ENCODE peak calls at places on chromosomes 13 and 19, in five cellular contexts. One of them, this sample, is unnamed.
A peak's percentile ranks its signal among the peaks of the same experiment; 100 is the strongest.

GRCh38 chr19:6811906-6812305 is 39.4 kb downstream of the VAV1 start:
- DNase-seq in suprapubic skin: no peak
- DNase-seq in Peyer's patch: no peak
- DNase-seq in endothelial cell of umbilical vein: peak; percentile 60
- DNase-seq in right lobe of liver: no peak
- DNase-seq in this sample: no peak

GRCh38 chr19:12035220-12036172 is at the start of gene ZNF433:
- DNase-seq in suprapubic skin: peak; percentile 98
- DNase-seq in Peyer's patch: peak; percentile 92
- DNase-seq in endothelial cell of umbilical vein: peak; percentile 76
- DNase-seq in right lobe of liver: peak; percentile 96
- DNase-seq in this sample: no peak

GRCh38 chr13:51158923-51159322 is 47.8 kb upstream of the C13orf42 start:
- DNase-seq in suprapubic skin: no peak
- DNase-seq in Peyer's patch: no peak
- DNase-seq in endothelial cell of umbilical vein: peak; percentile 9
- DNase-seq in right lobe of liver: no peak
- DNase-seq in this sample: no peak

GRCh38 chr13:45482571-45483173 is 17.9 kb downstream of the COG3 start:
- DNase-seq in suprapubic skin: no peak
- DNase-seq in Peyer's patch: no peak
- DNase-seq in endothelial cell of umbilical vein: peak; percentile 78
- DNase-seq in right lobe of liver: no peak
- DNase-seq in this sample: no peak

GRCh38 chr19:18197306-18197705 is 4.3 kb downstream of the MPV17L2 start:
- DNase-seq in suprapubic skin: no peak
- DNase-seq in Peyer's patch: no peak
- DNase-seq in endothelial cell of umbilical vein: no peak
- DNase-seq in right lobe of liver: no peak
- DNase-seq in this sample: no peak

GRCh38 chr13:77506874-77507273 is 28.6 kb upstream of the SCEL start:
- DNase-seq in suprapubic skin: no peak
- DNase-seq in Peyer's patch: no peak
- DNase-seq in endothelial cell of umbilical vein: peak; percentile 58
- DNase-seq in right lobe of liver: no peak
- DNase-seq in this sample: no peak

GRCh38 chr13:30690282-30691188 is 44.8 kb upstream of the ALOX5AP start:
- DNase-seq in suprapubic skin: peak; percentile 90
- DNase-seq in Peyer's patch: peak; percentile 56
- DNase-seq in endothelial cell of umbilical vein: no peak
- DNase-seq in right lobe of liver: no peak
- DNase-seq in this sample: no peak

GRCh38 chr19:51422053-51422448 is 4.6 kb upstream of the SIGLEC10 start:
- DNase-seq in suprapubic skin: peak; percentile 86
- DNase-seq in Peyer's patch: peak; percentile 87
- DNase-seq in endothelial cell of umbilical vein: peak; percentile 67
- DNase-seq in right lobe of liver: peak; percentile 90
- DNase-seq in this sample: peak; percentile 24

GRCh38 chr19:31141301-31141700 is 207.9 kb downstream of the TSHZ3 start:
- DNase-seq in suprapubic skin: no peak
- DNase-seq in Peyer's patch: no peak
- DNase-seq in endothelial cell of umbilical vein: no peak
- DNase-seq in right lobe of liver: no peak
- DNase-seq in this sample: no peak
- TF ChIP-seq POLR2A in suprapubic skin: no peak
- TF ChIP-seq POLR2A in Peyer's patch: no peak
- TF ChIP-seq POLR2A in endothelial cell of umbilical vein: no peak
- TF ChIP-seq POLR2A in right lobe of liver: no peak
- TF ChIP-seq POLR2A in this sample: no peak

GRCh38 chr13:50082426-50083283 is 67.4 kb downstream of the KCNRG start:
- DNase-seq in suprapubic skin: no peak
- DNase-seq in Peyer's patch: peak; percentile 90
- DNase-seq in endothelial cell of umbilical vein: peak; percentile 83
- DNase-seq in right lobe of liver: peak; percentile 90
- DNase-seq in this sample: no peak
- H3K27ac ChIP-seq in suprapubic skin: peak overlapping the region; percentile 75
- H3K27ac ChIP-seq in Peyer's patch: peak overlapping the region; percentile 96
- H3K27ac ChIP-seq in endothelial cell of umbilical vein: peak overlapping the region; percentile 33
- H3K27ac ChIP-seq in right lobe of liver: peak overlapping the region; percentile 88
- H3K27ac ChIP-seq in this sample: peak overlapping the region; percentile 95

DNA sequence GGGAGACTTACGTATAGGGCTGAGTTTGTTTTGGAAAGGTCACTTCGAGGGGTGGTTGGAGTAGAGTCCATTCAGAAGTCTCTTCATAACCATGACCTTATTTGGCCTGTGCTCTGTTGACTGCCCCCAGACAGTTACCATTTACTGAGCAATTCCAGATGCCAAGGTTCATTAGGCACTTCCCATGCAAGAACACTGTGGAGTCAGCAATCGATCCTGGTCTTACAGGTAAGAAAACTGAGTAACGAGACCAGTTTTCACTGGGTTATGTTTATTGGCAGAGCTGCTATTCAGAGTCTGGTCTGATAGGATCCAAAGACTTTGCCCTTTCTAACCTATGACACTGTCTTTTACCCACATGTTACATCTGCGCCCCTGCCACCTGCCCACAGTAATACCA is 134.7 kb downstream of the MTUS2 start:
- DNase-seq in suprapubic skin: no peak
- DNase-seq in Peyer's patch: no peak
- DNase-seq in endothelial cell of umbilical vein: no peak
- DNase-seq in right lobe of liver: peak; percentile 71
- DNase-seq in this sample: no peak
- H3K4me1 ChIP-seq in suprapubic skin: no peaks in the 10 kb centered on the region
- H3K4me1 ChIP-seq in Peyer's patch: no peaks in the 10 kb centered on the region
- H3K4me1 ChIP-seq in endothelial cell of umbilical vein: no peaks in the 10 kb centered on the region
- H3K4me1 ChIP-seq in right lobe of liver: peaks cover 10% of the 10 kb centered on the region
- H3K4me1 ChIP-seq in this sample: no peaks in the 10 kb centered on the region

GRCh38 chr19:10115392-10116084 is 4.0 kb downstream of the P2RY11 start:
- DNase-seq in suprapubic skin: no peak
- DNase-seq in Peyer's patch: no peak
- DNase-seq in endothelial cell of umbilical vein: no peak
- DNase-seq in right lobe of liver: no peak
- DNase-seq in this sample: no peak
- TF ChIP-seq POLR2A in suprapubic skin: no peak
- TF ChIP-seq POLR2A in Peyer's patch: no peak
- TF ChIP-seq POLR2A in endothelial cell of umbilical vein: peak; percentile 33
- TF ChIP-seq POLR2A in right lobe of liver: no peak
- TF ChIP-seq POLR2A in this sample: no peak

DNA sequence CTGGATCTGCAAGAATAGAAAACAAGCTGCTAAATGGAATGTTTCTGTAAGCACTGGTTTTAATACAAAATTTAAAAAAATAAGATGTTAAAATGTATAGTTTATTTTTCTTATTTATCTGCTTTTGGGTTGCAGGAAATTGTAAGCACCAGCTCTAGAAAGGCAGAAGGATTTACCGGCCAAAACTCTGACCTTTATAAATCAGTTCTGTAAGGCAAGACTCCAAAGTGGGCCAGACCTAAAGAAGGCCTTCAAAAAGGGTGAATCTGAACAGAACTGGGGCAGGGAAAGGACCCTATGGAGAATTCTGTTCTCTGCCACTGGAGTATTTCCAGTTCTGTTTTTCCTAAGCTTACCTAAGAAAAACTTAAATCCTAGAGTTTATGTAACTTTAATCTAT is 19.3 kb downstream of the ZNF100 start:
- DNase-seq in suprapubic skin: no peak
- DNase-seq in Peyer's patch: no peak
- DNase-seq in endothelial cell of umbilical vein: no peak
- DNase-seq in right lobe of liver: no peak
- DNase-seq in this sample: no peak
- H3K27ac ChIP-seq in suprapubic skin: no peak overlapping the region
- H3K27ac ChIP-seq in Peyer's patch: no peak overlapping the region
- H3K27ac ChIP-seq in endothelial cell of umbilical vein: no peak overlapping the region
- H3K27ac ChIP-seq in right lobe of liver: no peak overlapping the region
- H3K27ac ChIP-seq in this sample: no peak overlapping the region

GRCh38 chr19:55618426-55618825 is 5.9 kb downstream of the ZNF784 start:
- DNase-seq in suprapubic skin: no peak
- DNase-seq in Peyer's patch: no peak
- DNase-seq in endothelial cell of umbilical vein: no peak
- DNase-seq in right lobe of liver: no peak
- DNase-seq in this sample: no peak

GRCh38 chr19:55620410-55620809 is 4.0 kb downstream of the ZNF784 start:
- DNase-seq in suprapubic skin: no peak
- DNase-seq in Peyer's patch: no peak
- DNase-seq in endothelial cell of umbilical vein: no peak
- DNase-seq in right lobe of liver: no peak
- DNase-seq in this sample: no peak

GRCh38 chr19:55617426-55617825 is 6.9 kb downstream of the ZNF784 start:
- DNase-seq in suprapubic skin: no peak
- DNase-seq in Peyer's patch: no peak
- DNase-seq in endothelial cell of umbilical vein: peak; percentile 10
- DNase-seq in right lobe of liver: no peak
- DNase-seq in this sample: no peak

GRCh38 chr19:55620951-55621672 is 3.3 kb downstream of the ZNF784 start:
- DNase-seq in suprapubic skin: no peak
- DNase-seq in Peyer's patch: no peak
- DNase-seq in endothelial cell of umbilical vein: no peak
- DNase-seq in right lobe of liver: no peak
- DNase-seq in this sample: no peak

DNA sequence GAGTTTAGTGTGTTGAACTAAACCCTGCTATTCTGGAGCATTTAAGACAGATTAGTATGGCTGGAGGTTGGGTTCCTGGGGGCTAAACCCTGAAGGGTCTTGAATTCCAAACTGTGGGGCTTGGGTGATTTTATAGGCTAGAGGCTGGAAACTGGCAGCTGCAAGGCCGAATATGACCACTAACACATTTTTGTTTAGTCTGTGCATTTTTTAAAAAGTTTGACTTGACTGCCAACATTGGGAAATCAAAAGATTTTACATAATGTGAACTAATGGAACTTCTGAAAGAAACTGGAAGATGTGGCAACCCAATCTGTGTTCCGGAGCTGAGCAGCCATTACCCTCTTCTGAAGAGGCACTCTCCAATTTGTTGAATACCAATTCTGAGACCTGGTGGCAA is 5.1 kb downstream of the ZNF784 start:
- DNase-seq in suprapubic skin: no peak
- DNase-seq in Peyer's patch: no peak
- DNase-seq in endothelial cell of umbilical vein: no peak
- DNase-seq in right lobe of liver: no peak
- DNase-seq in this sample: no peak
- H3K4me1 ChIP-seq in suprapubic skin: peaks cover 9% of the 10 kb centered on the region
- H3K4me1 ChIP-seq in Peyer's patch: no peaks in the 10 kb centered on the region
- H3K4me1 ChIP-seq in endothelial cell of umbilical vein: peaks cover 2% of the 10 kb centered on the region
- H3K4me1 ChIP-seq in right lobe of liver: peaks cover 6% of the 10 kb centered on the region
- H3K4me1 ChIP-seq in this sample: peaks cover 4% of the 10 kb centered on the region

GRCh38 chr19:50402544-50403301 is 16.0 kb upstream of the SPIB start:
- DNase-seq in suprapubic skin: no peak
- DNase-seq in Peyer's patch: no peak
- DNase-seq in endothelial cell of umbilical vein: no peak
- DNase-seq in right lobe of liver: peak; percentile 43
- DNase-seq in this sample: no peak
- TF ChIP-seq POLR2A in suprapubic skin: no peak
- TF ChIP-seq POLR2A in Peyer's patch: no peak
- TF ChIP-seq POLR2A in endothelial cell of umbilical vein: no peak
- TF ChIP-seq POLR2A in right lobe of liver: no peak
- TF ChIP-seq POLR2A in this sample: no peak

GRCh38 chr19:33375760-33376159 is 2.3 kb downstream of the CEBPG start:
- DNase-seq in suprapubic skin: no peak
- DNase-seq in Peyer's patch: no peak
- DNase-seq in endothelial cell of umbilical vein: no peak
- DNase-seq in right lobe of liver: no peak
- DNase-seq in this sample: no peak

GRCh38 chr19:33376423-33376822 is 2.9 kb downstream of the CEBPG start:
- DNase-seq in suprapubic skin: no peak
- DNase-seq in Peyer's patch: no peak
- DNase-seq in endothelial cell of umbilical vein: peak; percentile 92
- DNase-seq in right lobe of liver: peak; percentile 85
- DNase-seq in this sample: no peak

GRCh38 chr19:33375156-33375744 is 1.7 kb downstream of the CEBPG start:
- DNase-seq in suprapubic skin: no peak
- DNase-seq in Peyer's patch: no peak
- DNase-seq in endothelial cell of umbilical vein: no peak
- DNase-seq in right lobe of liver: no peak
- DNase-seq in this sample: no peak

GRCh38 chr19:33373701-33374405 is at the start of gene CEBPG:
- DNase-seq in suprapubic skin: no peak
- DNase-seq in Peyer's patch: peak; percentile 54
- DNase-seq in endothelial cell of umbilical vein: peak; percentile 54
- DNase-seq in right lobe of liver: peak; percentile 65
- DNase-seq in this sample: no peak

DNA sequence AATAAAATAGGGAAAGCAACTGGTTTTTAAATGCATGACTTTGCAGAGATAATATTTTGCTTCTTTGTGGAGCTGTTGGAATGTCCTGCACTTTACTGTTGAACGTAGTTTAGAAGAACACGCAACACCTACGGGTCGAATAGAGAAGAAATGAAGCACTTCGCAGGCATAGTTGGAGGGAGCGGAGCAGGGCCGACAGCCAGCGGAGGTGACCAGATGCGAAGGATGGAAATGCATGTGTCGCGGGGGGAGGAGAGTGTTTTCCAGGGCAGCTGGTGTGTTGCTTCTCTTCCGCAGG is 846 bp downstream of the CEBPG start:
- DNase-seq in suprapubic skin: no peak
- DNase-seq in Peyer's patch: no peak
- DNase-seq in endothelial cell of umbilical vein: no peak
- DNase-seq in right lobe of liver: no peak
- DNase-seq in this sample: no peak
- H3K27ac ChIP-seq in suprapubic skin: peak overlapping the region; percentile 99
- H3K27ac ChIP-seq in Peyer's patch: peak overlapping the region; percentile 95
- H3K27ac ChIP-seq in endothelial cell of umbilical vein: peak overlapping the region; percentile 96
- H3K27ac ChIP-seq in right lobe of liver: peak overlapping the region; percentile 95
- H3K27ac ChIP-seq in this sample: peak overlapping the region; percentile 97

DNA sequence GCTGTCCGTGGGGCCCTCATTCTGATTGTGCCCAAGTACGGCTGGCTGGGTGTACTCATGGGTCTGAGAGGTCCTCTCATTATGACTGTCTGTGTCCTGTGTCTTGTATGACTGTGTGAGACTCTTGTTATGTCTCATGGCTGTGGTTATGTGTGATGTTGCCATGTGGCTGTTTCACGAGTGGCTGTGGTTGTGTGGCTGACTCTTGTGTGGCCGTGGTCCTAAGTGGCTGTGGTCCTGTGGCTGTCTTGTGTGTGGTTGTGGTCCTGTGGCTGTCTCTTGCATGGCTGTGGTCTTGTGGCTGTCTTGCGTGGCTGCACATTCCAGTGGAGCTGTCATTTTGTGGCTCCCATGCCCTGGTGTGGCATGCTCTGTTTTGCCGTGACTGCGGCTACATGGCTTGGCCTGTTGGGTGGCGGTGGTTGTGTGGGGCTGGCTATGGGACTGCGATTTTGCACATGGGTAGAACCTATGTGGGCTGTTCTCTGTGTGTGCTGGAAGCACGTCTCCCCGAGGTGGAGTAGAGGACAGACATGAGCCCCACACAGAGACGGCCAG is 2.5 kb downstream of the LYL1 start:
- DNase-seq in suprapubic skin: no peak
- DNase-seq in Peyer's patch: peak; percentile 58
- DNase-seq in endothelial cell of umbilical vein: peak; percentile 51
- DNase-seq in right lobe of liver: no peak
- DNase-seq in this sample: no peak
- H3K4me1 ChIP-seq in suprapubic skin: peaks cover 78% of the 10 kb centered on the region
- H3K4me1 ChIP-seq in Peyer's patch: peaks cover 3% of the 10 kb centered on the region
- H3K4me1 ChIP-seq in endothelial cell of umbilical vein: peaks cover 56% of the 10 kb centered on the region
- H3K4me1 ChIP-seq in right lobe of liver: peaks cover 30% of the 10 kb centered on the region
- H3K4me1 ChIP-seq in this sample: peaks cover 100% of the 10 kb centered on the region